ENCODE peak calls at places on chromosomes 11 and 22, in four cellular contexts. One of them, this sample, is unnamed.

GRCh38 chr11:46916669-46917108 is 1.7 kb downstream of the LRP4 start:
- DNase-seq in tibial nerve: no peak
- DNase-seq in HCT116: no peak
- DNase-seq in neural progenitor cell: peak; percentile 85
- DNase-seq in this sample: no peak

GRCh38 chr11:75223954-75224643 is 16.5 kb upstream of the TPBGL start:
- DNase-seq in HCT116: no peak
- DNase-seq in tibial nerve: no peak
- DNase-seq in neural progenitor cell: no peak
- DNase-seq in this sample: no peak

GRCh38 chr22:40177738-40178416 is at the start of gene TNRC6B:
- DNase-seq in neural progenitor cell: peak; percentile 93
- DNase-seq in HCT116: peak; percentile 95
- DNase-seq in tibial nerve: peak; percentile 92
- DNase-seq in this sample: peak; percentile 65

GRCh38 chr11:4068962-4069361 is 25.6 kb upstream of the RRM1 start:
- DNase-seq in HCT116: no peak
- DNase-seq in neural progenitor cell: no peak
- DNase-seq in tibial nerve: no peak
- DNase-seq in this sample: no peak

GRCh38 chr11:68002943-68003845 is 703 bp downstream of the UNC93B1 start:
- DNase-seq in HCT116: no peak
- DNase-seq in tibial nerve: no peak
- DNase-seq in neural progenitor cell: peak; percentile 62
- DNase-seq in this sample: no peak

GRCh38 chr11:94537051-94537600 is 6.6 kb upstream of the FUT4 start:
- DNase-seq in tibial nerve: no peak
- DNase-seq in neural progenitor cell: no peak
- DNase-seq in HCT116: no peak
- DNase-seq in this sample: no peak

GRCh38 chr22:29750029-29750428 is 16.8 kb downstream of the ZMAT5 start:
- DNase-seq in HCT116: no peak
- DNase-seq in neural progenitor cell: no peak
- DNase-seq in tibial nerve: no peak
- DNase-seq in this sample: no peak

GRCh38 chr11:32643526-32643925 is 59.9 kb downstream of the EIF3M start:
- DNase-seq in HCT116: no peak
- DNase-seq in neural progenitor cell: no peak
- DNase-seq in tibial nerve: no peak
- DNase-seq in this sample: no peak

GRCh38 chr11:77249427-77249826 is 52.1 kb downstream of the GDPD4 start:
- DNase-seq in neural progenitor cell: no peak
- DNase-seq in tibial nerve: no peak
- DNase-seq in HCT116: peak; percentile 27
- DNase-seq in this sample: no peak

GRCh38 chr11:297666-298405 is 1.5 kb downstream of the IFITM5 start:
- DNase-seq in HCT116: no peak
- DNase-seq in tibial nerve: no peak
- DNase-seq in neural progenitor cell: peak; percentile 24
- DNase-seq in this sample: no peak

GRCh38 chr11:1121343-1122331 is 36.1 kb upstream of the MUC5AC start:
- DNase-seq in HCT116: no peak
- DNase-seq in tibial nerve: no peak
- DNase-seq in neural progenitor cell: no peak
- DNase-seq in this sample: no peak

GRCh38 chr11:112318193-112318592 is 57.5 kb upstream of the PLET1 start:
- DNase-seq in tibial nerve: no peak
- DNase-seq in HCT116: peak; percentile 4
- DNase-seq in neural progenitor cell: no peak
- DNase-seq in this sample: no peak

GRCh38 chr11:1346669-1347390 is 37.4 kb upstream of the TOLLIP start:
- DNase-seq in tibial nerve: no peak
- DNase-seq in HCT116: no peak
- DNase-seq in neural progenitor cell: no peak
- DNase-seq in this sample: no peak

GRCh38 chr11:8315463-8315862 is 51.8 kb upstream of the LMO1 start:
- DNase-seq in HCT116: no peak
- DNase-seq in tibial nerve: no peak
- DNase-seq in neural progenitor cell: no peak
- DNase-seq in this sample: no peak

GRCh38 chr22:27557554-27558060 is 243.9 kb downstream of the MN1 start:
- DNase-seq in tibial nerve: no peak
- DNase-seq in HCT116: no peak
- DNase-seq in neural progenitor cell: no peak
- DNase-seq in this sample: no peak

GRCh38 chr11:105823495-105824033 is 198.5 kb downstream of the MSANTD4 start:
- DNase-seq in tibial nerve: no peak
- DNase-seq in HCT116: no peak
- DNase-seq in neural progenitor cell: no peak
- DNase-seq in this sample: no peak

GRCh38 chr11:827146-827860 is 416 bp upstream of the CRACR2B start:
- DNase-seq in HCT116: no peak
- DNase-seq in neural progenitor cell: peak; percentile 73
- DNase-seq in tibial nerve: no peak
- DNase-seq in this sample: no peak

GRCh38 chr22:30408388-30409101 is 11.7 kb downstream of the SEC14L2 start:
- DNase-seq in HCT116: no peak
- DNase-seq in tibial nerve: no peak
- DNase-seq in neural progenitor cell: no peak
- DNase-seq in this sample: no peak

GRCh38 chr22:46202897-46203589 is 47.0 kb downstream of the CDPF1 start:
- DNase-seq in HCT116: no peak
- DNase-seq in tibial nerve: no peak
- DNase-seq in neural progenitor cell: no peak
- DNase-seq in this sample: no peak

GRCh38 chr11:68806931-68807844 is 34.5 kb downstream of the CPT1A start:
- DNase-seq in neural progenitor cell: no peak
- DNase-seq in HCT116: no peak
- DNase-seq in tibial nerve: no peak
- DNase-seq in this sample: no peak

GRCh38 chr22:50702261-50702671 is 29.6 kb downstream of the SHANK3 start:
- DNase-seq in neural progenitor cell: no peak
- DNase-seq in HCT116: no peak
- DNase-seq in tibial nerve: no peak
- DNase-seq in this sample: no peak

GRCh38 chr11:87778341-87778740 is 396.9 kb downstream of the RAB38 start:
- DNase-seq in tibial nerve: no peak
- DNase-seq in neural progenitor cell: peak; percentile 2
- DNase-seq in HCT116: peak; percentile 12
- DNase-seq in this sample: no peak

GRCh38 chr11:10892250-10892649 is 34.4 kb upstream of the ZBED5 start:
- DNase-seq in neural progenitor cell: no peak
- DNase-seq in tibial nerve: no peak
- DNase-seq in HCT116: no peak
- DNase-seq in this sample: no peak

GRCh38 chr11:87187930-87188329 is 150.2 kb downstream of the TMEM135 start:
- DNase-seq in neural progenitor cell: no peak
- DNase-seq in tibial nerve: no peak
- DNase-seq in HCT116: no peak
- DNase-seq in this sample: no peak

GRCh38 chr11:16891964-16892363 is 122.2 kb downstream of the PLEKHA7 start:
- DNase-seq in tibial nerve: no peak
- DNase-seq in HCT116: no peak
- DNase-seq in neural progenitor cell: no peak
- DNase-seq in this sample: no peak

GRCh38 chr11:92122561-92122960 is 102.1 kb upstream of the FAT3 start:
- DNase-seq in tibial nerve: no peak
- DNase-seq in neural progenitor cell: no peak
- DNase-seq in HCT116: no peak
- DNase-seq in this sample: no peak

GRCh38 chr11:62238151-62238550 is 3.9 kb upstream of the SCGB1D2 start:
- DNase-seq in tibial nerve: no peak
- DNase-seq in neural progenitor cell: no peak
- DNase-seq in HCT116: no peak
- DNase-seq in this sample: no peak

GRCh38 chr11:120985718-120986569 is 38.0 kb upstream of the TBCEL start:
- DNase-seq in tibial nerve: no peak
- DNase-seq in neural progenitor cell: peak; percentile 85
- DNase-seq in HCT116: no peak
- DNase-seq in this sample: no peak

GRCh38 chr11:31237819-31238771 is 131.4 kb downstream of the DCDC1 start:
- DNase-seq in HCT116: no peak
- DNase-seq in neural progenitor cell: peak; percentile 89
- DNase-seq in tibial nerve: no peak
- DNase-seq in this sample: no peak

GRCh38 chr11:32052218-32052617 is 38.7 kb upstream of the RCN1 start:
- DNase-seq in neural progenitor cell: peak; percentile 71
- DNase-seq in tibial nerve: peak; percentile 72
- DNase-seq in HCT116: peak; percentile 49
- DNase-seq in this sample: no peak

GRCh38 chr11:75783416-75784084 is 15.0 kb downstream of the DGAT2 start:
- DNase-seq in neural progenitor cell: no peak
- DNase-seq in HCT116: no peak
- DNase-seq in tibial nerve: no peak
- DNase-seq in this sample: no peak

DNA sequence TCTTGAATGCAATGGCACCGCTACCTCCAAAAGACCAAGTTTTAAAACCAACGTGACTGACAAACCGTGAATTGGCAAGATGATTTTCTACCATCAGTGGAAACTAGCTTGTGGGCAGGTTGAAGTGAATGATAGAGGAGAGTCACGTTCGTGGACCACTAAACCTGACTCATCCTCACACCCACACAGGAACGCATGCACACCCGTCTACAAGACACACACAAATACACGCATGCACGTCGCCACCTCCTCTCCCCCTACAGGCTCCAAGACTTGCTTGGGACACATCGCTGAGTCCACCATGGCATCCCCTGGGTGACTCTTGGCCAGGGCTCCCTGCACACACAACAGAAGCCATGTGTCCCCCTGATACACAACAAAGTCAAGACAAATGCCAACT is 14.4 kb downstream of the TMPRSS6 start:
- DNase-seq in HCT116: no peak
- DNase-seq in neural progenitor cell: no peak
- DNase-seq in tibial nerve: no peak
- DNase-seq in this sample: no peak
- TF ChIP-seq CTCF in HCT116: no peak
- TF ChIP-seq CTCF in neural progenitor cell: no peak
- TF ChIP-seq CTCF in tibial nerve: no peak
- TF ChIP-seq CTCF in this sample: no peak

GRCh38 chr22:42281706-42282251 is 11.3 kb upstream of the TCF20 start:
- DNase-seq in tibial nerve: no peak
- DNase-seq in neural progenitor cell: no peak
- DNase-seq in HCT116: no peak
- DNase-seq in this sample: no peak

GRCh38 chr22:42283288-42284229 is 13.1 kb upstream of the TCF20 start:
- DNase-seq in neural progenitor cell: peak; percentile 87
- DNase-seq in tibial nerve: no peak
- DNase-seq in HCT116: no peak
- DNase-seq in this sample: no peak

GRCh38 chr22:42284230-42284591 is 13.8 kb upstream of the TCF20 start:
- DNase-seq in neural progenitor cell: no peak
- DNase-seq in HCT116: no peak
- DNase-seq in tibial nerve: no peak
- DNase-seq in this sample: no peak

GRCh38 chr22:42282252-42282942 is 11.9 kb upstream of the TCF20 start:
- DNase-seq in neural progenitor cell: no peak
- DNase-seq in HCT116: no peak
- DNase-seq in tibial nerve: no peak
- DNase-seq in this sample: no peak

GRCh38 chr22:42282943-42283287 is 12.5 kb upstream of the TCF20 start:
- DNase-seq in neural progenitor cell: peak; percentile 83
- DNase-seq in HCT116: no peak
- DNase-seq in tibial nerve: no peak
- DNase-seq in this sample: no peak
- H3K27me3 ChIP-seq in neural progenitor cell: peaks cover 95% of the 10 kb centered on the region
- H3K27me3 ChIP-seq in HCT116: no peaks in the 10 kb centered on the region
- H3K27me3 ChIP-seq in tibial nerve: no peaks in the 10 kb centered on the region
- H3K27me3 ChIP-seq in this sample: peaks cover 25% of the 10 kb centered on the region

GRCh38 chr11:57323503-57324153 is 1.1 kb downstream of the TNKS1BP1 start:
- DNase-seq in HCT116: no peak
- DNase-seq in tibial nerve: no peak
- DNase-seq in neural progenitor cell: no peak
- DNase-seq in this sample: no peak
- TF ChIP-seq CTCF in HCT116: no peak
- TF ChIP-seq CTCF in tibial nerve: no peak
- TF ChIP-seq CTCF in neural progenitor cell: no peak
- TF ChIP-seq CTCF in this sample: no peak

GRCh38 chr22:49101873-49102272 is 725.8 kb downstream of the BRD1 start:
- DNase-seq in HCT116: no peak
- DNase-seq in neural progenitor cell: no peak
- DNase-seq in tibial nerve: no peak
- DNase-seq in this sample: no peak

GRCh38 chr22:49103314-49104052 is 724.2 kb downstream of the BRD1 start:
- DNase-seq in tibial nerve: no peak
- DNase-seq in neural progenitor cell: peak; percentile 37
- DNase-seq in HCT116: no peak
- DNase-seq in this sample: no peak

GRCh38 chr22:49106136-49106930 is 721.3 kb downstream of the BRD1 start:
- DNase-seq in tibial nerve: no peak
- DNase-seq in HCT116: no peak
- DNase-seq in neural progenitor cell: peak; percentile 20
- DNase-seq in this sample: no peak

GRCh38 chr22:49102367-49102766 is 725.3 kb downstream of the BRD1 start:
- DNase-seq in tibial nerve: no peak
- DNase-seq in HCT116: no peak
- DNase-seq in neural progenitor cell: no peak
- DNase-seq in this sample: no peak

DNA sequence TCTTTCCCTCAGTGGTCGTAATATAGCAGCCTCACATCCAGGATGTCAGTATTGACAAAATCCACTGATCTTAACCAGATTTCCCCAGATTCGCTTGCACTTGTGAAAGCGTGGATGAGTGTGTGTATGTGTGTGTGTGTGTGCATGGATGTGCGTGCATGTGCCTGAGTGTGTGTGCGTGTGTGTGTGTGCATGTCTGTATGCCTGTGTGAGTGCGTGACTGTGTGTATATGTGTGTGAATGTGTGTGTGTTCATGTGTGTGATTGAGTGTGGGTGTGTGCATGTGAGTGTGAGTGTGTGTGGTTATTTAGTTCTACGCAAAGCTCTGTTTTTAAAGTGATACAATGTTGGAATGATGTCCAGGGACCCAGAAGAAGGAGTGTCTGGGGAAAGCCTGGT is 723.2 kb downstream of the BRD1 start:
- DNase-seq in tibial nerve: no peak
- DNase-seq in HCT116: no peak
- DNase-seq in neural progenitor cell: no peak
- DNase-seq in this sample: no peak
- H3K27me3 ChIP-seq in tibial nerve: no peaks in the 10 kb centered on the region
- H3K27me3 ChIP-seq in HCT116: peaks cover 32% of the 10 kb centered on the region
- H3K27me3 ChIP-seq in neural progenitor cell: no peaks in the 10 kb centered on the region
- H3K27me3 ChIP-seq in this sample: no peaks in the 10 kb centered on the region

DNA sequence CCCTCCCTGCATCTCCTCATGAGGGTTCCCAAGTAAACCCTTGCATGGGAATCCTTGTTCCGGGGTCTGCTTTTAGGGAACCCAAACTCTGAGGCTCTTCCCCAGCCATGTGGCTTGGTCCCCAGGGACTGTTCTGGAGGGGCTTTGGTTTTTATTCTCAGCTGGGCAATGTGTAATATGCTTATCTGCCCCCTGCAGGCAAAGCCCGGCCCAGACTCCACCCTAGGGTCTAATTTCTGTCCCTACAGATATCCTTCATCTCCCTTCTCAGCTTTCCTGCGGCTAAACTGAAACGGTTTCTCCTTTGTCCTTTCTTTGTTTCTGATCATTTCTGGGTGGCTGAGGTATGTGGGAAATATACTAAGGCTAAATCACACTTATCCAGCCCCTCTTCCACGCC is 37.1 kb downstream of the TST start:
- DNase-seq in tibial nerve: no peak
- DNase-seq in HCT116: no peak
- DNase-seq in neural progenitor cell: peak; percentile 23
- DNase-seq in this sample: no peak
- TF ChIP-seq CTCF in tibial nerve: no peak
- TF ChIP-seq CTCF in HCT116: no peak
- TF ChIP-seq CTCF in neural progenitor cell: peak; percentile 13
- TF ChIP-seq CTCF in this sample: no peak

This sample was measured in esophagus squamous epithelium.